ENCODE peak calls at places on chromosomes 16 and 17, in seven cellular contexts. F, I, Y, J, B, W and T are unnamed samples.

GRCh38 chr16:82059983-82060421 is 24.9 kb downstream of the HSD17B2 start:
- DNase-seq in F (no peak), Y (no peak), B (no peak), W (no peak), J (no peak), I (no peak), T (no peak)

GRCh38 chr16:46972429-46972970 is 974 bp downstream of the DNAJA2 start:
- DNase-seq in J (no peak), W (no peak), Y (peak), F (no peak), I (no peak), B (no peak), T (no peak)

GRCh38 chr17:76633628-76634328 is 9.8 kb downstream of the ST6GALNAC1 start:
- DNase-seq in Y (no peak), B (no peak), W (no peak), J (no peak), I (no peak), F (no peak), T (peak)

GRCh38 chr17:28390984-28391383 is 15.0 kb downstream of the SLC46A1 start:
- DNase-seq in B (no peak), W (no peak), J (no peak), Y (no peak), F (no peak), I (no peak), T (no peak)

GRCh38 chr16:48511716-48512115 is 98.3 kb downstream of the N4BP1 start:
- DNase-seq in Y (no peak), I (peak), J (no peak), B (no peak), W (no peak), F (no peak), T (no peak)

GRCh38 chr17:46876353-46876887 is 25.0 kb downstream of the WNT9B start:
- DNase-seq in J (peak), I (no peak), F (peak), W (peak), B (no peak), Y (no peak), T (no peak)

GRCh38 chr17:28726396-28726911 is 421 bp upstream of the TLCD1 start:
- DNase-seq in I (peak), Y (no peak), F (peak), W (peak), J (no peak), B (no peak), T (no peak)

GRCh38 chr17:57989011-57989345 is 924 bp upstream of the VEZF1 start:
- DNase-seq in Y (no peak), B (no peak), J (peak), F (peak), I (peak), W (peak), T (no peak)

GRCh38 chr17:41492351-41492750 is 2.6 kb upstream of the KRT36 start:
- DNase-seq in W (no peak), J (no peak), Y (no peak), B (no peak), I (no peak), F (no peak), T (no peak)

GRCh38 chr17:21287703-21288449 is 3.4 kb downstream of the MAP2K3 start:
- DNase-seq in Y (peak), I (peak), W (peak), F (peak), J (no peak), B (peak), T (peak)

GRCh38 chr17:13598353-13599167 is 3.2 kb downstream of the HS3ST3A1 start:
- DNase-seq in F (no peak), Y (no peak), I (no peak), B (no peak), J (no peak), W (no peak), T (no peak)

GRCh38 chr16:67101301-67101675 is 8.5 kb upstream of the PHAF1 start:
- DNase-seq in F (no peak), J (no peak), Y (no peak), B (no peak), W (no peak), I (no peak), T (no peak)

GRCh38 chr17:412211-413015 is 59.8 kb upstream of the RPH3AL start:
- DNase-seq in W (peak), J (peak), I (no peak), F (peak), B (no peak), Y (peak), T (no peak)

GRCh38 chr16:83420206-83420760 is 387.5 kb upstream of the HSBP1 start:
- DNase-seq in F (no peak), B (no peak), I (no peak), Y (no peak), W (no peak), J (peak), T (no peak)

GRCh38 chr17:4881761-4882555 is 17.4 kb upstream of the C17orf107 start:
- DNase-seq in B (no peak), J (peak), I (no peak), W (no peak), Y (peak), F (peak), T (no peak)

GRCh38 chr17:38709864-38710602 is 5.0 kb downstream of the MLLT6 start:
- DNase-seq in W (no peak), F (no peak), I (no peak), J (no peak), B (no peak), Y (no peak), T (no peak)

GRCh38 chr16:70437017-70437581 is 1.8 kb downstream of the ST3GAL2 start:
- DNase-seq in B (no peak), F (no peak), I (no peak), Y (no peak), W (no peak), J (peak), T (no peak)

GRCh38 chr17:50222922-50223321 is 21.5 kb upstream of the COL1A1 start:
- DNase-seq in Y (no peak), B (no peak), F (no peak), I (no peak), W (no peak), J (no peak), T (no peak)

GRCh38 chr17:47816947-47817346 is 4.6 kb downstream of the OSBPL7 start:
- DNase-seq in F (no peak), Y (no peak), W (no peak), I (no peak), B (no peak), J (no peak), T (peak)

GRCh38 chr17:62950067-62950466 is 16.0 kb upstream of the TANC2 start:
- DNase-seq in B (no peak), I (no peak), Y (no peak), F (peak), J (no peak), W (no peak), T (no peak)

GRCh38 chr17:21161498-21162393 is 35.0 kb downstream of the DHRS7B start:
- DNase-seq in F (no peak), I (no peak), J (no peak), B (no peak), W (no peak), Y (no peak), T (no peak)

GRCh38 chr17:67246648-67247415 is 1.8 kb upstream of the HELZ start:
- DNase-seq in J (peak), W (peak), F (peak), Y (peak), B (peak), I (no peak), T (no peak)

GRCh38 chr17:31566992-31567373 is 175.5 kb downstream of the RAB11FIP4 start:
- DNase-seq in W (no peak), F (no peak), J (no peak), B (no peak), Y (no peak), I (no peak), T (no peak)
- H3K27ac ChIP-seq in W (no peak), F (peak), J (no peak), B (no peak), Y (peak), I (peak), T (no peak)

DNA sequence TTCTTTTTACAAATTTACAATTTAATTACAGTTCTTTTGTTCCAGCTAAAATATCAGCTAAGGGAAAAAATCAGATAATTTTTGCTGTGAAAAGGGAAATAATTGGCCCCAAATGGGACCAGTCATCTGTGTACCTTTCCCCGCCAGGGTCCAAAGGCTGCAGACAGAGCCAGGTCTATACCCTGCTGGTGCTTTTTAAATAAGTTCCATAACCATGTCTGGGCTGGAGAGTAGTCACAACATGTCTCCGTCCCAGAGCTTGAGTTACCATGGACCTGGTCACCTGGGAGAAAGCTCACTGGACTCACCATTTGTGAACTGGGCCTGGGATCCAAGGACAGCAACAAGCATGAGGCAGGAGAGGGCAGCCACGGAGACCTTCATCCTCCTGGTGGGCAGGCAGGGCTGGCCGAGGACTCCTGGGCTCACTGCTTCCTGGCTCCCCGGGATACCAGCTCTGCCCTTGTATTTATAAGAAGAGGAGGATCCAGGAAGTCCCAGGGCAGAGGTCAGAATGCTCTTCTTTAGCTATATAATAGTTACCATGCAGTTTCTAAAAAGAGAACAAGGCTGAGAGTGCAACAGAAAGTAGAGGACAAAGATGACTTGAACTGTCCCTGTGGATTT is at the start of gene CCL15:
- DNase-seq in W (no peak), I (no peak), B (no peak), F (no peak), J (no peak), Y (no peak), T (no peak)
- TF ChIP-seq POLR2AphosphoS5 in W (no peak), I (no peak), B (no peak), F (no peak), J (no peak), Y (no peak), T (no peak)

GRCh38 chr16:85081765-85082164 is 30.5 kb downstream of the CIBAR2 start:
- DNase-seq in I (no peak), B (no peak), Y (no peak), F (no peak), W (no peak), J (no peak), T (no peak)

GRCh38 chr16:85080923-85081498 is 31.3 kb downstream of the CIBAR2 start:
- DNase-seq in W (no peak), J (no peak), I (no peak), Y (no peak), F (no peak), B (no peak), T (no peak)

GRCh38 chr16:85084841-85085535 is 27.3 kb downstream of the CIBAR2 start:
- DNase-seq in F (no peak), B (no peak), W (no peak), I (no peak), Y (no peak), J (no peak), T (no peak)

GRCh38 chr16:85083051-85083639 is 29.1 kb downstream of the CIBAR2 start:
- DNase-seq in Y (no peak), W (no peak), J (no peak), B (no peak), I (no peak), F (no peak), T (no peak)

GRCh38 chr16:85082553-85083050 is 29.7 kb downstream of the CIBAR2 start:
- DNase-seq in B (no peak), F (no peak), I (no peak), W (no peak), Y (no peak), J (no peak), T (no peak)
- H3K4me3 ChIP-seq in B (peak), F (no peak), I (no peak), W (no peak), Y (no peak), J (no peak), T (no peak)

GRCh38 chr16:57263585-57264351 is 18.7 kb downstream of the ARL2BP start:
- DNase-seq in B (no peak), Y (no peak), J (no peak), I (peak), F (no peak), W (no peak), T (peak)
- H3K27ac ChIP-seq in B (no peak), Y (peak), J (no peak), I (no peak), F (peak), W (no peak), T (peak)

GRCh38 chr17:64498308-64499203 is 1.7 kb upstream of the POLG2 start:
- DNase-seq in I (no peak), Y (no peak), F (no peak), B (no peak), J (no peak), W (no peak), T (no peak)
- TF ChIP-seq POLR2AphosphoS5 in I (no peak), Y (no peak), F (no peak), B (peak), J (peak), W (peak), T (no peak)

DNA sequence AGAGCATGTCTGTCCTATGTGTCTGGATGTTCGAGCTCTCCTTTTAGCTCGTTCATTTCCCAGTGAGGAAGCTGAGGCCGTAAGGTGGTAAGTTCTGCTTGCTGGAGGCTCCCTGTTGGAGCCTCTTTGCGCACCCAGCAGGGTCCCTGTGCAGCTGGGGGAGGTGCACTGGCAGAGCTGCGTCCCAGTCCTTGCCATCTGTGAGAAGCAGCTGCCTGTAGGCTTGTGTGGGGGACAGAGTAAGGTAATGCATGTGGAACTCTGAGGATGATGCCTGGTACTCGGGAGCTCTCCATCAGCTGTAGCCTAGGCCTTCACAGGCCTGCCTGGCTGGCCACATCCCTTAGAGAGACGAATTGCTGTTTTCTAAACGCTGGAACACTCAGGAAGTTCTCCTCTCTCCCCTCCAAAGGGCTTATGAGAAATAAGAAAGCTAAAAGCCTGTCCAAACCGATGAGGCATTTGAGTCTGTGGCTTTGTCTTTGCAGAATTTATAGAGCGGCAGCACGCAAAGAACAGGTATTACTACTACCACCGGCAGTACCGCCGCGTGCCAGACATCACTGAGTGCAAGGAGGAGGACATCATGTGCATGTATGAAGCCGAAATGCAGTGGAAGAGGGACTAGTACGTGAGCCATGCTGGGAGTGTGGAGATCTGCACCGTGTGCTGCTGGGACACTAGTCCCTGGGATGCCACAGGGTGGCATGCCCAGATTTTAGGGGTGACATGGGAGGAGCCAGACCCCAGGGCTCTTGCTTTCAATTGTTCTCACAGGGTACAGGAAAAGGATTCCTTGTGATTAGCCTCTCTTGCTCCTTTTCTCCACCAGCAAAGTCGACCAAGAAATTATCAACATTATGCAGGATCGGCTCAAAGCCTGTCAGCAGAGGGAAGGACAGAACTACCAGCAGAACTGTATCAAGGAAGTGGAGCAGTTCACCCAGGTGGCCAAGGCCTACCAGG is 1.6 kb downstream of the NDUFB10 start:
- DNase-seq in J (no peak), I (no peak), Y (no peak), F (no peak), B (no peak), W (peak), T (no peak)
- H3K4me3 ChIP-seq in J (peak), I (peak), Y (peak), F (peak), B (peak), W (peak), T (peak)

DNA sequence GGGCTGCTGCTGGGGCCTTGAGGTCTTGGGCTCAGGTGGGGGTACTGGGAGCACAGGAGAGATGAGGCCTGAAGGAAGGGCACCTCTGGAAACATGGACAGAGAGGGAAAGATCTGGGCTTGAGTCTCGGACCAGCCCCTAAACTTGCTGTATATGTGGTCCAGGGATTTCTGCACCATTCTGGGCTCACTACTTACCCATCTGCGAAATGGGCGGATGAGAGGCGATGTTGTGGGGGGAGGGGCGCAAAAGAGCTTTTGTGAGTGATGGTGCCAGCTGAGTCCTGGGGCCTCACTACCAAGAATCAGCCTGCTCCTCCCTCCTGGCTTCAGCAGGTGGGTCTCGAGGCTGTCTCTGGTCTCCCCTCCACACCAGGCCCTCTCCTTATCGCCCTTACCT is 285 bp downstream of the C17orf99 start:
- DNase-seq in I (no peak), B (no peak), W (no peak), J (no peak), Y (no peak), F (no peak), T (no peak)
- H3K27ac ChIP-seq in I (no peak), B (peak), W (no peak), J (peak), Y (no peak), F (peak), T (no peak)

GRCh38 chr17:40432864-40433528 is 10.3 kb upstream of the IGFBP4 start:
- DNase-seq in B (no peak), W (no peak), Y (no peak), J (no peak), I (peak), F (peak), T (peak)
- TF ChIP-seq POLR2AphosphoS5 in B (no peak), W (no peak), Y (no peak), J (no peak), I (peak), F (no peak), T (no peak)

DNA sequence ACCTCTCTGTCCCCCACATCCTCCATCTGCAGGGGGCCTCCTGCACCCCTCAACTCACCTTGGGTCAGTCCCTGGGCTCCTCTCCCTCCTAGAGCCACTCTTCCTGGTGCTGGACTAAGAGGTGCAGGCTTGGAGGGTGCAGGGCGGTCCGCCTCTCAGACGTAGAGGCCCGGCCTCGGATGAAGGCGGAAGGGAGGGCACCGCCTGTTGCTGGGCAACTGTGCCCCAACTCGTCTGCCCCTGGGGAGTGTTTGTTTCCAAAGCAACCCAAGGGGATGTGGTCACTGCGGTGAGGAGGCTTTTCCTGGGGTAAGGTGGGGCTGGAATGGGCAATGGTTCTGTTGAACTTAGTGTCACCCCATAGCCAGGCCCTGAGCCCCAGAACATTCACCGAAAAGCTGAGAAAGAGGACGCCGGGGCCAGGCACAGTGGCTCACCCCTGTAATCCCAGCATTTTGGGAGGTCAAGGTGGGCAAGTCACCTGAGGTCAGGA is at the start of gene C16orf54:
- DNase-seq in I (peak), F (peak), Y (peak), J (no peak), B (peak), W (no peak), T (peak)
- H3K4me3 ChIP-seq in I (peak), F (peak), Y (peak), J (no peak), B (peak), W (no peak), T (peak)

DNA sequence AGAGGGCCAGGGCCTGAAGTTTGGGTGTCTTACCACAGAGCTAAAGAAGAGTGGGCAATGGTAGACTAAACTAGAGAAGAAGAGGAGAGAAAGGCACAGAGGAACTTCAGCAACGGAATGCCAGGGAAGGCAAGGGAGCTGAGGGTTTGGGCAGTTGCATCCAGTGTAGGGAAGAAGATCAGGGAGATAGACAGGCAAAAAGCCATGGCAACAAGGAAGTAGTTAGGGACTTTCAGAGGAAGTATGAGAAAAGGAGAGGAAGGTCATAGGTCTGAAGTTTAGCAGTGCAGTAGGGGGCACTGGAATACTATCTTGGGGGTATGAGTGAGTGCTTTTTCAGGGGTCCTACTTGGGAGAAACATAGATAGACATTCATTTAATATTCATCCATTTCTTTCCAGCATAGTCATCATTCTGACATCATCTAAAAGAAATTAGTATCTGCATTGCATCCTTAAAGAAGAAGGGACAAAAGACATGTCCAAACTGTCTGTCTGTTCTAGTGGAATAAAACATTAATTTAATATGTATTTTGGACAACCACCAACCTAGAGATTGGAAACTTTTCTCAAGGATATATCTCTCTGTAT is 2.2 kb upstream of the NF1 start:
- DNase-seq in I (no peak), Y (no peak), B (no peak), F (no peak), J (no peak), W (no peak), T (no peak)
- H3K27ac ChIP-seq in I (no peak), Y (no peak), B (no peak), F (no peak), J (no peak), W (no peak), T (no peak)